ENCODE peak calls at places on chromosomes 7 and 10, in eight cellular contexts. One of them, this sample, is unnamed.

GRCh38 chr10:76341740-76342139 is 910.3 kb downstream of the LRMDA start:
- DNase-seq in PC-3: no peak
- DNase-seq in lower lobe of right lung: no peak
- DNase-seq in heart left ventricle: no peak
- DNase-seq in CD4-positive, alpha-beta memory T cell: no peak
- DNase-seq in dorsolateral prefrontal cortex: no peak
- DNase-seq in WERI-Rb-1: no peak
- DNase-seq in esophagus muscularis mucosa: no peak
- DNase-seq in this sample: no peak

GRCh38 chr7:94223375-94224084 is 171.2 kb upstream of the COL1A2 start:
- DNase-seq in esophagus muscularis mucosa: no peak
- DNase-seq in CD4-positive, alpha-beta memory T cell: no peak
- DNase-seq in heart left ventricle: no peak
- DNase-seq in dorsolateral prefrontal cortex: no peak
- DNase-seq in WERI-Rb-1: no peak
- DNase-seq in PC-3: peak
- DNase-seq in lower lobe of right lung: no peak
- DNase-seq in this sample: no peak

GRCh38 chr10:63629363-63630084 is 108.3 kb downstream of the REEP3 start:
- DNase-seq in dorsolateral prefrontal cortex: peak
- DNase-seq in lower lobe of right lung: peak
- DNase-seq in CD4-positive, alpha-beta memory T cell: peak
- DNase-seq in WERI-Rb-1: peak
- DNase-seq in heart left ventricle: peak
- DNase-seq in esophagus muscularis mucosa: peak
- DNase-seq in PC-3: peak
- DNase-seq in this sample: peak

GRCh38 chr7:80719261-80719660 is 80.8 kb downstream of the CD36 start:
- DNase-seq in dorsolateral prefrontal cortex: no peak
- DNase-seq in esophagus muscularis mucosa: peak
- DNase-seq in heart left ventricle: no peak
- DNase-seq in WERI-Rb-1: no peak
- DNase-seq in CD4-positive, alpha-beta memory T cell: no peak
- DNase-seq in PC-3: peak
- DNase-seq in lower lobe of right lung: no peak
- DNase-seq in this sample: no peak

GRCh38 chr7:147188485-147188884 is 1071.9 kb downstream of the CNTNAP2 start:
- DNase-seq in heart left ventricle: no peak
- DNase-seq in PC-3: no peak
- DNase-seq in WERI-Rb-1: no peak
- DNase-seq in CD4-positive, alpha-beta memory T cell: no peak
- DNase-seq in lower lobe of right lung: no peak
- DNase-seq in dorsolateral prefrontal cortex: no peak
- DNase-seq in esophagus muscularis mucosa: no peak
- DNase-seq in this sample: no peak

GRCh38 chr10:29041512-29042150 is 247.2 kb upstream of the LYZL1 start:
- DNase-seq in CD4-positive, alpha-beta memory T cell: no peak
- DNase-seq in PC-3: no peak
- DNase-seq in dorsolateral prefrontal cortex: no peak
- DNase-seq in esophagus muscularis mucosa: no peak
- DNase-seq in lower lobe of right lung: no peak
- DNase-seq in WERI-Rb-1: no peak
- DNase-seq in heart left ventricle: no peak
- DNase-seq in this sample: no peak

GRCh38 chr10:89158446-89158845 is 48.7 kb downstream of the CH25H start:
- DNase-seq in WERI-Rb-1: no peak
- DNase-seq in dorsolateral prefrontal cortex: no peak
- DNase-seq in lower lobe of right lung: no peak
- DNase-seq in esophagus muscularis mucosa: no peak
- DNase-seq in PC-3: no peak
- DNase-seq in CD4-positive, alpha-beta memory T cell: no peak
- DNase-seq in heart left ventricle: no peak
- DNase-seq in this sample: no peak

GRCh38 chr7:146397141-146397540 is 280.5 kb downstream of the CNTNAP2 start:
- DNase-seq in heart left ventricle: no peak
- DNase-seq in esophagus muscularis mucosa: no peak
- DNase-seq in dorsolateral prefrontal cortex: no peak
- DNase-seq in PC-3: no peak
- DNase-seq in CD4-positive, alpha-beta memory T cell: no peak
- DNase-seq in WERI-Rb-1: no peak
- DNase-seq in lower lobe of right lung: no peak
- DNase-seq in this sample: no peak

GRCh38 chr10:84026821-84027257 is 112.5 kb upstream of the GHITM start:
- DNase-seq in heart left ventricle: no peak
- DNase-seq in esophagus muscularis mucosa: peak
- DNase-seq in CD4-positive, alpha-beta memory T cell: no peak
- DNase-seq in WERI-Rb-1: peak
- DNase-seq in PC-3: peak
- DNase-seq in dorsolateral prefrontal cortex: no peak
- DNase-seq in lower lobe of right lung: no peak
- DNase-seq in this sample: no peak

GRCh38 chr7:151408839-151409554 is 841 bp downstream of the WDR86 start:
- DNase-seq in esophagus muscularis mucosa: no peak
- DNase-seq in WERI-Rb-1: no peak
- DNase-seq in PC-3: no peak
- DNase-seq in dorsolateral prefrontal cortex: no peak
- DNase-seq in CD4-positive, alpha-beta memory T cell: peak
- DNase-seq in lower lobe of right lung: peak
- DNase-seq in heart left ventricle: peak
- DNase-seq in this sample: no peak

GRCh38 chr7:108007762-108008161 is 4.8 kb upstream of the LAMB1 start:
- DNase-seq in lower lobe of right lung: no peak
- DNase-seq in dorsolateral prefrontal cortex: no peak
- DNase-seq in CD4-positive, alpha-beta memory T cell: no peak
- DNase-seq in heart left ventricle: no peak
- DNase-seq in PC-3: no peak
- DNase-seq in esophagus muscularis mucosa: no peak
- DNase-seq in WERI-Rb-1: no peak
- DNase-seq in this sample: no peak

GRCh38 chr10:45441791-45442190 is 67.8 kb downstream of the ALOX5 start:
- DNase-seq in dorsolateral prefrontal cortex: no peak
- DNase-seq in lower lobe of right lung: no peak
- DNase-seq in esophagus muscularis mucosa: no peak
- DNase-seq in CD4-positive, alpha-beta memory T cell: no peak
- DNase-seq in PC-3: no peak
- DNase-seq in WERI-Rb-1: no peak
- DNase-seq in heart left ventricle: no peak
- DNase-seq in this sample: no peak

GRCh38 chr7:70752794-70753241 is 379.1 kb upstream of the GALNT17 start:
- DNase-seq in CD4-positive, alpha-beta memory T cell: no peak
- DNase-seq in esophagus muscularis mucosa: no peak
- DNase-seq in dorsolateral prefrontal cortex: no peak
- DNase-seq in PC-3: no peak
- DNase-seq in lower lobe of right lung: no peak
- DNase-seq in heart left ventricle: no peak
- DNase-seq in WERI-Rb-1: peak
- DNase-seq in this sample: no peak

GRCh38 chr7:99623091-99623693 is 6.4 kb downstream of the ZSCAN25 start:
- DNase-seq in WERI-Rb-1: no peak
- DNase-seq in dorsolateral prefrontal cortex: no peak
- DNase-seq in heart left ventricle: no peak
- DNase-seq in esophagus muscularis mucosa: peak
- DNase-seq in PC-3: no peak
- DNase-seq in CD4-positive, alpha-beta memory T cell: no peak
- DNase-seq in lower lobe of right lung: no peak
- DNase-seq in this sample: no peak

GRCh38 chr10:36759111-36759805 is 366.1 kb upstream of the ANKRD30A start:
- DNase-seq in PC-3: peak
- DNase-seq in dorsolateral prefrontal cortex: no peak
- DNase-seq in lower lobe of right lung: no peak
- DNase-seq in WERI-Rb-1: no peak
- DNase-seq in CD4-positive, alpha-beta memory T cell: no peak
- DNase-seq in esophagus muscularis mucosa: no peak
- DNase-seq in heart left ventricle: no peak
- DNase-seq in this sample: no peak

GRCh38 chr7:108142180-108142579 is 12.0 kb upstream of the LAMB4 start:
- DNase-seq in WERI-Rb-1: no peak
- DNase-seq in PC-3: no peak
- DNase-seq in dorsolateral prefrontal cortex: no peak
- DNase-seq in heart left ventricle: no peak
- DNase-seq in esophagus muscularis mucosa: peak
- DNase-seq in lower lobe of right lung: no peak
- DNase-seq in CD4-positive, alpha-beta memory T cell: no peak
- DNase-seq in this sample: no peak

GRCh38 chr10:84499846-84500245 is 171.5 kb downstream of the CCSER2 start:
- DNase-seq in PC-3: no peak
- DNase-seq in CD4-positive, alpha-beta memory T cell: no peak
- DNase-seq in esophagus muscularis mucosa: no peak
- DNase-seq in WERI-Rb-1: no peak
- DNase-seq in lower lobe of right lung: no peak
- DNase-seq in dorsolateral prefrontal cortex: no peak
- DNase-seq in heart left ventricle: no peak
- DNase-seq in this sample: no peak

GRCh38 chr10:114824396-114824795 is 2.8 kb downstream of the FHIP2A start:
- DNase-seq in esophagus muscularis mucosa: no peak
- DNase-seq in dorsolateral prefrontal cortex: no peak
- DNase-seq in lower lobe of right lung: no peak
- DNase-seq in CD4-positive, alpha-beta memory T cell: no peak
- DNase-seq in PC-3: no peak
- DNase-seq in heart left ventricle: no peak
- DNase-seq in WERI-Rb-1: no peak
- DNase-seq in this sample: no peak

GRCh38 chr10:97078280-97079156 is 107.2 kb downstream of the SLIT1 start:
- DNase-seq in PC-3: no peak
- DNase-seq in lower lobe of right lung: no peak
- DNase-seq in esophagus muscularis mucosa: no peak
- DNase-seq in dorsolateral prefrontal cortex: no peak
- DNase-seq in WERI-Rb-1: no peak
- DNase-seq in heart left ventricle: no peak
- DNase-seq in CD4-positive, alpha-beta memory T cell: no peak
- DNase-seq in this sample: no peak

GRCh38 chr10:42477170-42477569 is 161.2 kb downstream of the ZNF33B start:
- DNase-seq in PC-3: no peak
- DNase-seq in dorsolateral prefrontal cortex: no peak
- DNase-seq in esophagus muscularis mucosa: no peak
- DNase-seq in CD4-positive, alpha-beta memory T cell: no peak
- DNase-seq in lower lobe of right lung: no peak
- DNase-seq in WERI-Rb-1: no peak
- DNase-seq in heart left ventricle: no peak
- DNase-seq in this sample: peak

GRCh38 chr10:42476101-42476500 is 162.3 kb downstream of the ZNF33B start:
- DNase-seq in esophagus muscularis mucosa: no peak
- DNase-seq in dorsolateral prefrontal cortex: no peak
- DNase-seq in CD4-positive, alpha-beta memory T cell: no peak
- DNase-seq in lower lobe of right lung: no peak
- DNase-seq in PC-3: no peak
- DNase-seq in heart left ventricle: no peak
- DNase-seq in WERI-Rb-1: no peak
- DNase-seq in this sample: no peak

GRCh38 chr10:42479057-42479456 is 159.3 kb downstream of the ZNF33B start:
- DNase-seq in heart left ventricle: no peak
- DNase-seq in CD4-positive, alpha-beta memory T cell: no peak
- DNase-seq in WERI-Rb-1: no peak
- DNase-seq in lower lobe of right lung: no peak
- DNase-seq in PC-3: no peak
- DNase-seq in esophagus muscularis mucosa: no peak
- DNase-seq in dorsolateral prefrontal cortex: no peak
- DNase-seq in this sample: no peak

GRCh38 chr10:42475168-42476098 is 162.9 kb downstream of the ZNF33B start:
- DNase-seq in dorsolateral prefrontal cortex: peak
- DNase-seq in lower lobe of right lung: peak
- DNase-seq in heart left ventricle: peak
- DNase-seq in PC-3: peak
- DNase-seq in CD4-positive, alpha-beta memory T cell: no peak
- DNase-seq in WERI-Rb-1: no peak
- DNase-seq in esophagus muscularis mucosa: no peak
- DNase-seq in this sample: no peak
- H3K27ac ChIP-seq in dorsolateral prefrontal cortex: no peak
- H3K27ac ChIP-seq in lower lobe of right lung: peak
- H3K27ac ChIP-seq in heart left ventricle: no peak
- H3K27ac ChIP-seq in PC-3: no peak
- H3K27ac ChIP-seq in CD4-positive, alpha-beta memory T cell: no peak
- H3K27ac ChIP-seq in WERI-Rb-1: no peak
- H3K27ac ChIP-seq in esophagus muscularis mucosa: no peak
- H3K27ac ChIP-seq in this sample: peak

DNA sequence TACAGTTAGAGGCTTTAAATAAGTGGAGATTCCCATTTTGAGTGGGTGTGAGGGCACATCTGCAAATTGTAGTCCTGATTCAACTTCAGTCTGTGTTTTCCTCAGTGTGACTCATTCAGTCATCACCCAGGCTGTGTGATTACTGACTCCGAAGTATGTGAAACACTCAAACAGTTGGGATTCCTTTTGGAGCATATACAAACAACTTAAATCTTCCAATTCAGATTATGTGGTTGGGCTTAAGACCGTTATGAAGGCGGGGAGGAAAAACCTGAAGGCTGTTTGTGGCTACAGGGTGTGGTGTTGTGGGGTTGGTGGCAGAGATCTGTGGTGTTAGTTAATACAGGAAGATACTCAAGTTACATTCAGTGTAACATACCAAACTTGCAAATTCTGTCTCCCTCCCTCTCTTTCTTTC is 259.7 kb upstream of the FERD3L start:
- DNase-seq in CD4-positive, alpha-beta memory T cell: no peak
- DNase-seq in lower lobe of right lung: no peak
- DNase-seq in WERI-Rb-1: no peak
- DNase-seq in esophagus muscularis mucosa: no peak
- DNase-seq in PC-3: peak
- DNase-seq in heart left ventricle: no peak
- DNase-seq in dorsolateral prefrontal cortex: no peak
- DNase-seq in this sample: no peak
- H3K27ac ChIP-seq in CD4-positive, alpha-beta memory T cell: no peak
- H3K27ac ChIP-seq in lower lobe of right lung: no peak
- H3K27ac ChIP-seq in WERI-Rb-1: no peak
- H3K27ac ChIP-seq in esophagus muscularis mucosa: no peak
- H3K27ac ChIP-seq in PC-3: peak
- H3K27ac ChIP-seq in heart left ventricle: no peak
- H3K27ac ChIP-seq in dorsolateral prefrontal cortex: no peak
- H3K27ac ChIP-seq in this sample: no peak

GRCh38 chr7:29236649-29237048 is 42.1 kb downstream of the CHN2 start:
- DNase-seq in dorsolateral prefrontal cortex: no peak
- DNase-seq in WERI-Rb-1: no peak
- DNase-seq in PC-3: no peak
- DNase-seq in lower lobe of right lung: no peak
- DNase-seq in CD4-positive, alpha-beta memory T cell: no peak
- DNase-seq in heart left ventricle: no peak
- DNase-seq in esophagus muscularis mucosa: no peak
- DNase-seq in this sample: no peak
- H3K27ac ChIP-seq in dorsolateral prefrontal cortex: no peak
- H3K27ac ChIP-seq in WERI-Rb-1: no peak
- H3K27ac ChIP-seq in PC-3: no peak
- H3K27ac ChIP-seq in lower lobe of right lung: no peak
- H3K27ac ChIP-seq in CD4-positive, alpha-beta memory T cell: no peak
- H3K27ac ChIP-seq in heart left ventricle: no peak
- H3K27ac ChIP-seq in esophagus muscularis mucosa: no peak
- H3K27ac ChIP-seq in this sample: no peak

DNA sequence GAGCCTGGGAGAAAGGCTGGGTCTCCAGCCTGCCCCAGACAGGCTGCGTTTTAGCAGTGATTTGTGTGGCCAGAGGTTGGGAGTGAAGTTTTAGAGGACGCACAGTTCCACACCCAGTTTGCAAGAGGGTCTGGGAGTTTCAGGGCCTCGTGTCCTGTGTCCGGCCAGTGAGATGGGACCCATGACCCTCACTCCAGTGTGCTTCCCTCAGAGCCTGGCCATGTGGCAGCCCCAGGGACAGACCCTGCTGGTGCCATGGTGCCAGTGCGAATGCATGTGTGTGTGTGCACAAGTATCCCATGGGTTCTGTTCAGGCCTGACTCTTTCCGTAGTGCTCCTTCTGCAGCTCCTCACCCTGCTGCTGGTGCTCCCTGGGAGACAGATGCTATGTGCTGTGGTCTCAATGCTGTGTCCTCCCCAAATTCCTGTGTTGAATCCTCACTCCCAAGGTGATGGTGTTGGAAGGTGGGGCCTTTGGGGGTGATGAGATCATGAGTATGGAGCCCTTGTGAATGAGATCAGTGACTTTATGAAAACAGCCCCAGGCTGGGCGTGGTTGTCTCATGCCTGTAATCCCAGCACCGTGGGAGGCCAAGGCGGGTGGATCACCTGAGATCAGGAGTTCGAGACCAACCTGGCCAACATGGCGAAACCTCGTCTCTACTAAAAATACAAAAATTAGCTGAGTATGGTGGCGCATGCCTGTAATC is 16.5 kb downstream of the ECHDC3 start:
- DNase-seq in dorsolateral prefrontal cortex: no peak
- DNase-seq in CD4-positive, alpha-beta memory T cell: no peak
- DNase-seq in lower lobe of right lung: no peak
- DNase-seq in heart left ventricle: no peak
- DNase-seq in esophagus muscularis mucosa: no peak
- DNase-seq in PC-3: no peak
- DNase-seq in WERI-Rb-1: no peak
- DNase-seq in this sample: no peak
- H3K27ac ChIP-seq in dorsolateral prefrontal cortex: no peak
- H3K27ac ChIP-seq in CD4-positive, alpha-beta memory T cell: no peak
- H3K27ac ChIP-seq in lower lobe of right lung: peak
- H3K27ac ChIP-seq in heart left ventricle: peak
- H3K27ac ChIP-seq in esophagus muscularis mucosa: no peak
- H3K27ac ChIP-seq in PC-3: no peak
- H3K27ac ChIP-seq in WERI-Rb-1: no peak
- H3K27ac ChIP-seq in this sample: no peak